ENCODE peak calls at places on chromosomes 16 and 17, in seven cellular contexts. W is spleen, K is tibial artery, G is fibroblast of lung, O is A549, I is left ventricle myocardium inferior, J is upper lobe of right lung. X is an unnamed sample.

GRCh38 chr16:77677129-77677528 is 45.2 kb upstream of the NUDT7 start:
- DNase-seq in O (no peak), W (no peak), K (no peak), G (no peak), J (no peak), I (no peak), X (no peak)

GRCh38 chr17:42553866-42554249 is 1.1 kb downstream of the HSD17B1 start:
- DNase-seq in J (peak; percentile 74), O (no peak), G (no peak), K (no peak), I (no peak), W (peak; percentile 84), X (no peak)

GRCh38 chr17:32720671-32721070 is 156.3 kb downstream of the MYO1D start:
- DNase-seq in I (no peak), O (no peak), G (no peak), W (no peak), J (no peak), K (no peak), X (no peak)

GRCh38 chr17:36152639-36153120 is 23.8 kb downstream of the TBC1D3B start:
- DNase-seq in K (no peak), W (no peak), O (no peak), G (peak; percentile 4), J (no peak), I (no peak), X (no peak)

GRCh38 chr16:645852-646678 is 3.1 kb upstream of the WDR90 start:
- DNase-seq in I (peak; percentile 79), J (peak; percentile 84), O (no peak), W (no peak), K (no peak), G (no peak), X (no peak)

GRCh38 chr17:44610331-44610730 is 45.9 kb upstream of the MEIOC start:
- DNase-seq in G (no peak), O (no peak), K (no peak), I (no peak), W (no peak), J (no peak), X (no peak)

GRCh38 chr17:55770220-55770870 is 19.5 kb downstream of the PCTP start:
- DNase-seq in I (no peak), O (peak; percentile 84), G (peak; percentile 53), K (no peak), W (no peak), J (no peak), X (no peak)

GRCh38 chr16:324451-325334 is 27.8 kb downstream of the AXIN1 start:
- DNase-seq in G (no peak), W (peak; percentile 90), O (no peak), K (no peak), J (no peak), I (peak; percentile 33), X (no peak)

GRCh38 chr17:81004336-81005015 is 12.8 kb downstream of the CHMP6 start:
- DNase-seq in I (no peak), O (no peak), G (no peak), W (no peak), K (no peak), J (peak; percentile 65), X (no peak)

GRCh38 chr16:53756329-53756996 is 52.5 kb downstream of the FTO start:
- DNase-seq in I (no peak), K (no peak), W (no peak), J (no peak), O (no peak), G (peak; percentile 44), X (no peak)

GRCh38 chr16:4052801-4053662 is 63.2 kb downstream of the ADCY9 start:
- DNase-seq in G (peak; percentile 56), O (no peak), W (peak; percentile 71), K (peak; percentile 58), J (peak; percentile 87), I (peak; percentile 75), X (no peak)

GRCh38 chr16:4200000-4200780 is 41.7 kb downstream of the SRL start:
- DNase-seq in I (peak; percentile 61), K (peak; percentile 63), J (peak; percentile 89), G (peak; percentile 40), O (peak; percentile 74), W (no peak), X (no peak)

GRCh38 chr16:85168732-85169256 is 56.5 kb upstream of the CIBAR2 start:
- DNase-seq in I (peak; percentile 74), W (no peak), J (no peak), O (peak; percentile 60), K (peak; percentile 70), G (peak; percentile 63), X (no peak)

GRCh38 chr16:11797957-11798299 is 870 bp upstream of the ZC3H7A start:
- DNase-seq in K (no peak), W (peak; percentile 80), G (no peak), O (peak; percentile 22), I (no peak), J (no peak), X (no peak)

GRCh38 chr17:16243811-16244567 is 27.0 kb downstream of the PIGL start:
- DNase-seq in O (no peak), K (no peak), W (no peak), J (no peak), I (no peak), G (peak; percentile 12), X (no peak)

DNA sequence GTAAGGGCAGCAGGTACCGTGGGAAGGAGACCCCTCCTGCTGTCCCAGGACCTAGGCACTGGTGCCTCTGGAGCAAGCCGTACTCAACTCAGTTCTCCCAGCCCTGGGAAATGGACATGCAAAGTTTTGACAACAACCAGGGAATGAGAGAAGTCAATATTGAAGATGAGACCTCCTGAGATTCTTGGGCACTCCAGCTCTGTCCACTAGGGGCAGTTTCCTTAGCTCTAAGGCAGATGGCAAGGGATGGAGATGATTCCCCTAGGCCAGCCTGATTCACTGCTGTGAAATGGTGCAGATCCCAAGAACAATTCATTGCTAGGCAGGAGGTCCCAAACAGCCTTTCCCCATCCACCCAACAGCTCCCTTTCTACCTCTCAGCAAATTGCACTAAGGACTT is 20.6 kb upstream of the SDR42E2 start:
- DNase-seq in G (no peak), J (no peak), I (no peak), K (no peak), O (peak; percentile 55), W (no peak), X (no peak)
- TF ChIP-seq CTCF in G (peak; percentile 23), J (peak; percentile 23), I (peak; percentile 23), K (no peak), O (peak; percentile 35), W (no peak), X (no peak)

GRCh38 chr17:75091855-75092327 is 4.1 kb downstream of the SLC16A5 start:
- DNase-seq in W (no peak), O (no peak), G (no peak), I (no peak), K (no peak), J (no peak), X (no peak)

GRCh38 chr17:75093543-75094158 is 5.9 kb downstream of the SLC16A5 start:
- DNase-seq in K (no peak), O (no peak), I (no peak), J (no peak), G (no peak), W (no peak), X (no peak)

GRCh38 chr17:75097865-75098264 is 10.1 kb downstream of the SLC16A5 start:
- DNase-seq in O (no peak), K (no peak), G (no peak), I (no peak), J (no peak), W (no peak), X (no peak)

GRCh38 chr17:75096082-75096625 is 8.4 kb downstream of the SLC16A5 start:
- DNase-seq in O (peak; percentile 90), W (peak; percentile 90), K (peak; percentile 60), I (peak; percentile 75), G (peak; percentile 81), J (peak; percentile 93), X (no peak)

DNA sequence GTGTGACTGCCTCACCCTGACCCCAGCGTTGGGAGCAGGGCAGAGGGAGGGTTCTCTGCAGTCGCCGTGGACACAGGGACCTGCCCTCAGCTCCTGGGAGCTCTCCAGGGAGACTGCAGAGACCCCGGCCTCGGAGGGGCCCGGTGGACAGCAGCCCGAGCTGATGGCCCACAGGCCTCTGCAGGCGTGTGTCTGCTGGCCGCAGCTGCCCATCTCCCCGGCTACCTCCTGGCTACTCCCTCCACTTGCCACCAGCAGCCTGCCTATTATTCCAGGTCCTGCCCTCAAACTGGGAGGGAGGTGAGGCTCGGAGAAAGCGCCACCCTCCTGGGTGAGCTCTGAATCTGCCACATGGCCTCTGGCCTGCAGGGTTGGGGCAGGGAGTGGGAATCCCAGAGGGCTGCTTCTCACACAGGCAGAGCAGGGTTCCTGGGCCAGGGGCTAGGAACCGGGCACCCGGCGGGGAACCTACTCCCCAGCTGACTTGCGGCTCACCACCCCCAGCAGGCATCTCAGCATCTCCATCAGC is 7.2 kb downstream of the SLC16A5 start:
- DNase-seq in K (no peak), O (no peak), W (no peak), G (no peak), J (no peak), I (no peak), X (no peak)
- H3K27ac ChIP-seq in K (no peak overlapping the region), O (peak overlapping the region; percentile 71), W (no peak overlapping the region), G (no peak overlapping the region), J (peak overlapping the region; percentile 81), I (no peak overlapping the region), X (peak overlapping the region; percentile 92)

DNA sequence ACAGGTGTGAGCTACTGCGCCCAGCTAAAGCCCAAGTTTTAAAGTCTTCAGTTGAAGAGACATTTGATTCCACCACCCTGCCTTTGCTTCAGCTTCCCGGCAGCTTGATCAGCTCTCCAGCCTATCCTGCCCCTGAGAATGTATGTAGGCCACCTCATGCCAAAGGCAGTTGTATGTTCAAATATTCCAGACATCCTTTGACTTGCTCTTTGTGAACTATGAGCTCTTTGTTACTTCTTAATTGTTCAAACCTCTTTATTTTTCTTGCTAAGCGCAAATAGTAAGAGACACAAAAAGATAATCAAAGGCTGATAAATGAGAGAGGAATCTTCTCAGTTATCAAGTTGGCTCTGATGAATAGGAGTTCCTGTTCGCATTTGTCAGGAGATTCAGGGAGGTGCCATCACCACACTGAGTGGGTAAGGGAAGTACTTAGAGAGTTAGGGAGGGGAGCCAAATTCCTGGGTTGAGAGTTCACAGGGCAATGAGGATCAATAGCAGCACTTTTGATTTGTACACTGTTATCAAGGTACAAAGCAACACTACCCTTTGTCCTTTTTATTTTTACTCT is 32.0 kb upstream of the SUPT4H1 start:
- DNase-seq in J (no peak), I (no peak), W (no peak), K (no peak), G (no peak), O (no peak), X (no peak)
- H3K4me3 ChIP-seq in J (no peak overlapping the region), I (no peak overlapping the region), W (no peak overlapping the region), K (no peak overlapping the region), G (no peak overlapping the region), O (no peak overlapping the region), X (no peak overlapping the region)

DNA sequence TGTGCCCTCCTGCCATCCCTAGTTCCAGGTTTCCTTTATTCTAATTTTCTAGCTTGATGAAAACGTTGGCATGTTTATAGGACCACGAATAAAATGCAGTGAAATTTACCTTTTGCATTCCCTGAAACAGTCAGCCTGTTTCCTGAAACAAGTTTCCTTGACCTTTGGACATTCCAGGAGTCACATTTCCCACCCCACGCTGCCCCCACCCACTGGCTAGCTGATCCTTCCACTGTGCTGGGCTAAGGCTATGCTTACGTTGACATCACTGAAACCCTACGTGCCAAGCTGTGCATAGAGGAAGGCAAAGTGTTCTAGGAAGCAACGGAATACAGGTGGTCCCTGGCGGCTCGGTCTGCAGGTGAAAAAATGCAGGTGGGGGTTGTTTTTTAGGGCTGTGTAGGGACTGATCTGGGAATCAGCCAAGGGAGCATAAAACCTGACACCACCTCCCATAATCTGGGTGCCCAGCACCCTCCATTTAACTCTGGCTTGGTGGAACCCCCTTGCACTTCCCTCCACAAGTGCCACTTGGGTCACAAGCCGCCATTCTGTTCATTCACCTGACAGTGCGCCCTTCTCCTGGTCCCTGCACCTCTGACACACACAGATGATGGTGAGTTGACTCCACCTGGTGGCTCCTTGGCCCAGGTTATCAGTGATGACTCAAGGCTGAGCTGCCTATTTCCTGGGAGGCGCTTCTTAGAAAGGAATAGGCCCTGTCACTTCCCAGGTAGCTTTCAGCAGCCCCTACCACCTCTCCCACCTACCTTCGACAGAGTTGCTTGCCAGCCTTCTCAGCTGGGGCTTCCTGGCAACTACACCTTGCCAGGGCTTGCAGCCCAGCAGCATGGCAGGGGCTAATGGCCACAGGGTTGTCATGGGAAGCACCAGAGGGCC is 83.7 kb downstream of the N4BP1 start:
- DNase-seq in G (peak; percentile 8), K (no peak), O (peak; percentile 44), I (no peak), W (peak; percentile 69), J (peak; percentile 43), X (no peak)
- TF ChIP-seq CTCF in G (no peak), K (no peak), O (peak; percentile 60), I (no peak), W (peak; percentile 9), J (no peak), X (peak; percentile 51)

X was measured in esophagus squamous epithelium.